ENCODE peak calls at places on chromosomes 3 and 15, in five cellular contexts. One of them, this sample, is unnamed.

GRCh38 chr3:67526246-67526645 is 128.2 kb downstream of the SUCLG2 start:
- DNase-seq in A549: no peak
- DNase-seq in keratinocyte: peak
- DNase-seq in cardiac fibroblast: peak
- DNase-seq in mammary epithelial cell: peak
- DNase-seq in this sample: peak

GRCh38 chr3:52892625-52893311 is 4.6 kb downstream of the STIMATE start:
- DNase-seq in keratinocyte: no peak
- DNase-seq in cardiac fibroblast: peak
- DNase-seq in A549: no peak
- DNase-seq in mammary epithelial cell: no peak
- DNase-seq in this sample: no peak

GRCh38 chr3:43418601-43419272 is 132.4 kb downstream of the SNRK start:
- DNase-seq in A549: no peak
- DNase-seq in mammary epithelial cell: no peak
- DNase-seq in cardiac fibroblast: peak
- DNase-seq in keratinocyte: no peak
- DNase-seq in this sample: no peak

GRCh38 chr3:182738583-182739514 is 54.5 kb upstream of the ATP11B start:
- DNase-seq in A549: no peak
- DNase-seq in mammary epithelial cell: peak
- DNase-seq in cardiac fibroblast: no peak
- DNase-seq in keratinocyte: peak
- DNase-seq in this sample: peak

GRCh38 chr3:14377838-14378169 is 24.6 kb upstream of the SLC6A6 start:
- DNase-seq in keratinocyte: no peak
- DNase-seq in A549: no peak
- DNase-seq in cardiac fibroblast: no peak
- DNase-seq in mammary epithelial cell: no peak
- DNase-seq in this sample: no peak

GRCh38 chr3:129077222-129077621 is 16.6 kb downstream of the GP9 start:
- DNase-seq in keratinocyte: no peak
- DNase-seq in A549: no peak
- DNase-seq in cardiac fibroblast: no peak
- DNase-seq in mammary epithelial cell: no peak
- DNase-seq in this sample: no peak

GRCh38 chr3:111596328-111596727 is 1.2 kb upstream of the ZBED2 start:
- DNase-seq in A549: no peak
- DNase-seq in mammary epithelial cell: no peak
- DNase-seq in keratinocyte: no peak
- DNase-seq in cardiac fibroblast: no peak
- DNase-seq in this sample: no peak

GRCh38 chr3:195863121-195864061 is 45.0 kb downstream of the TNK2 start:
- DNase-seq in A549: peak
- DNase-seq in mammary epithelial cell: peak
- DNase-seq in keratinocyte: peak
- DNase-seq in cardiac fibroblast: peak
- DNase-seq in this sample: peak

GRCh38 chr15:68278345-68279217 is 1.0 kb downstream of the FEM1B start:
- DNase-seq in mammary epithelial cell: peak
- DNase-seq in cardiac fibroblast: peak
- DNase-seq in A549: peak
- DNase-seq in keratinocyte: no peak
- DNase-seq in this sample: peak

GRCh38 chr3:42214064-42214463 is 51.9 kb downstream of the CCK start:
- DNase-seq in cardiac fibroblast: no peak
- DNase-seq in A549: no peak
- DNase-seq in keratinocyte: no peak
- DNase-seq in mammary epithelial cell: no peak
- DNase-seq in this sample: no peak

GRCh38 chr3:139394116-139394515 is 4.7 kb upstream of the COPB2 start:
- DNase-seq in cardiac fibroblast: peak
- DNase-seq in keratinocyte: no peak
- DNase-seq in A549: no peak
- DNase-seq in mammary epithelial cell: no peak
- DNase-seq in this sample: no peak

GRCh38 chr3:159208080-159208479 is 406.2 kb downstream of the MFSD1 start:
- DNase-seq in cardiac fibroblast: no peak
- DNase-seq in A549: no peak
- DNase-seq in keratinocyte: no peak
- DNase-seq in mammary epithelial cell: no peak
- DNase-seq in this sample: no peak

DNA sequence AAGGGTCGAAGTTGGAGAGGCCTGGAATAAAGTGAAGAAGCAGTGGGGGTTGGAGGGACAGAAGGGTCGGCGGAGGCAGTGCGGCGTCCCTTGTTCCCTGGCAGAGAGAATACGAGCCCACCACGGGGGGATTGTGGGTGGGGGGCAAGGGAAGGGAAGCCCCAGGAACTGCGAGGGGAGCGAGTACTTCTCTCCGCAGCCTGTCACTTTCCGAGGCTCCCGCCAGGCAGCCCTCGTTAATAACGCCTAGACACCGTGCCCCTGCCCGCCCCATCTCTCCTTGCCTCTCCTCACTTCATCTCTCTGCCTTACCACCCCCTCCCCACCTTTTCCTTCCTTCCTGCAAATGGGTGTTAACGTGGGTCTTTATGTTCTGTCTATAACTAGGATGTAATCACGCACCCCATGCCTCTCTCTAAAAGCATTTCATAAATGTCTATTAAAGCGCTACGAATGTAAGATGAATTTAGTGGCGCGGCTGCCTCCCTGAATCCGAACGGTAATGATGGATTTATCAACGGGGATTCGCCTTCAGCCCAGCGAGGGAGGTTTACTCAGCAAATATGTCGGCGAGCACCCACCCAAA is 13.7 kb downstream of the NR2F2 start:
- DNase-seq in A549: no peak
- DNase-seq in cardiac fibroblast: no peak
- DNase-seq in keratinocyte: no peak
- DNase-seq in mammary epithelial cell: no peak
- DNase-seq in this sample: peak
- H3K4me3 ChIP-seq in A549: no peak
- H3K4me3 ChIP-seq in cardiac fibroblast: no peak
- H3K4me3 ChIP-seq in keratinocyte: no peak
- H3K4me3 ChIP-seq in mammary epithelial cell: no peak
- H3K4me3 ChIP-seq in this sample: peak

GRCh38 chr3:126835472-126836219 is 131.6 kb downstream of the CHCHD6 start:
- DNase-seq in keratinocyte: no peak
- DNase-seq in cardiac fibroblast: peak
- DNase-seq in A549: no peak
- DNase-seq in mammary epithelial cell: peak
- DNase-seq in this sample: peak
- TF ChIP-seq CTCF in keratinocyte: no peak
- TF ChIP-seq CTCF in cardiac fibroblast: peak
- TF ChIP-seq CTCF in A549: no peak
- TF ChIP-seq CTCF in mammary epithelial cell: no peak
- TF ChIP-seq CTCF in this sample: peak

DNA sequence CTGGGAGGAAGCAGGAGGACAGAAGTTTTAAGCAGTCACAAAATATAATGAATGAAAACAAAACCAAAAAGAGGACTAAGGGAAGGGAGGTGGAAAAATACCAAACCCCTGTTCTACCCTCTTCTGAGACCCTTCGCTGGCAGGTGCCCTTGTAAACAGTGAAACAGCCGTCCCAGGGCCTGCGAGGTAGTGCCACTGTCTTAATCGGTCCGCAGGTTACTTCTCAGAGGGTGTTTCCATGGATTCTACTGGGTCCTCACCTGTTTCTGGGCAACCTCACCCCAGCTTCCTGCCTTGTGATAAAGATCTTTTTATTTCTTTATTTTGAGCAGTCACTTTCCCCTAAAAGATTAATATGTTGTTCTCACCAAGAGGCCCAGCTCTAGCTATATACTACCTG is 65.3 kb downstream of the SLC30A4 start:
- DNase-seq in cardiac fibroblast: no peak
- DNase-seq in mammary epithelial cell: peak
- DNase-seq in keratinocyte: no peak
- DNase-seq in A549: no peak
- DNase-seq in this sample: no peak
- H3K4me3 ChIP-seq in cardiac fibroblast: no peak
- H3K4me3 ChIP-seq in mammary epithelial cell: no peak
- H3K4me3 ChIP-seq in keratinocyte: no peak
- H3K4me3 ChIP-seq in A549: no peak
- H3K4me3 ChIP-seq in this sample: no peak

DNA sequence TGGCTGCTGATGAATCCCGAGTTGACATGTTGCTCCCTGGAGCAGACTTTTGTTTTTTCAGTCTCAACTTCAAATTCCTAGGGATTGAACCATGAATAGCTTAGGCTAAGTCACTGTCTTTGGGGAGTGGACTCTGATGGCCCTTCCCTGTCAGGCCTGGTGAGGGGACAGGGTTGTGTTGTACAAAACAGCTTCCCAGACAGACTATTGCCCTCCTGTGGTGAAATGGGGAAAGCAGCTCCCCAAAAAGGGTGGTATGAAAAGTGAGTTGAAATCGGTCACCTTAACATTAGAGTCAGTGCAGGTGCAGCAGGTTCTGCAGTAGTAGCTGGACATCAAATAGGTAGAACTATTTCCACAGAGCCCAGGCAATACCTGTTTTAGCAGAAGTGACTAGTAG is 775.6 kb downstream of the ROBO2 start:
- DNase-seq in mammary epithelial cell: no peak
- DNase-seq in A549: no peak
- DNase-seq in keratinocyte: no peak
- DNase-seq in cardiac fibroblast: no peak
- DNase-seq in this sample: peak
- TF ChIP-seq CTCF in mammary epithelial cell: peak
- TF ChIP-seq CTCF in A549: no peak
- TF ChIP-seq CTCF in keratinocyte: peak
- TF ChIP-seq CTCF in cardiac fibroblast: no peak
- TF ChIP-seq CTCF in this sample: peak

DNA sequence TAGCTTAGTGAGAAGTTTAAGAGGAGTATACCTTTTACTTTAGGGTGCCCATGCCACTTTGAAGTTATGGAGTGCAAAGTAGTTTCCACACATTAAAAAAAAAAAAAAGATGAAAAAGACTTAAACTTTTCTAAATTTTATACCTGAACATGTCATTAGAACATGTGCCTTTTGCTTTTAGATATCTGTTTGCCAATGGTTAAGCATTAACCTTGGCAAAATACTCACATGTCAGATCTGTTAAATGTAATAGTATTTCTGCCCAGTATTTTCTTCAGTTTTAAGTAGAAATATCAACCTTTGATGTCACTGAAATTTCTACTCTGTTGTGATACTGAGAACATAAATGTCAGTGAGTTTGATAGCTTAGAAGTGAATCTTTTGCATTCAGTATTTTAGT is 12.2 kb downstream of the ZFAND6 start:
- DNase-seq in mammary epithelial cell: no peak
- DNase-seq in A549: no peak
- DNase-seq in keratinocyte: no peak
- DNase-seq in cardiac fibroblast: no peak
- DNase-seq in this sample: no peak
- H3K4me3 ChIP-seq in mammary epithelial cell: peak
- H3K4me3 ChIP-seq in A549: peak
- H3K4me3 ChIP-seq in keratinocyte: no peak
- H3K4me3 ChIP-seq in cardiac fibroblast: no peak
- H3K4me3 ChIP-seq in this sample: peak

GRCh38 chr3:12947504-12948369 is 106.4 kb upstream of the RPL32 start:
- DNase-seq in A549: peak
- DNase-seq in cardiac fibroblast: peak
- DNase-seq in mammary epithelial cell: peak
- DNase-seq in keratinocyte: no peak
- DNase-seq in this sample: peak
- TF ChIP-seq CTCF in A549: no peak
- TF ChIP-seq CTCF in cardiac fibroblast: no peak
- TF ChIP-seq CTCF in mammary epithelial cell: peak
- TF ChIP-seq CTCF in keratinocyte: no peak
- TF ChIP-seq CTCF in this sample: peak

GRCh38 chr15:81419304-81419943 is 45.4 kb upstream of the TMC3 start:
- DNase-seq in cardiac fibroblast: peak
- DNase-seq in keratinocyte: no peak
- DNase-seq in A549: no peak
- DNase-seq in mammary epithelial cell: no peak
- DNase-seq in this sample: peak
- H3K4me3 ChIP-seq in cardiac fibroblast: no peak
- H3K4me3 ChIP-seq in keratinocyte: no peak
- H3K4me3 ChIP-seq in A549: no peak
- H3K4me3 ChIP-seq in mammary epithelial cell: no peak
- H3K4me3 ChIP-seq in this sample: no peak

This sample was measured in epithelial cell of esophagus.